ENCODE peak calls at places on chromosomes 4 and X, in ten cellular contexts. V, O, Q, L, U, W, H, R, B and C are unnamed samples.

GRCh38 chr4:188660796-188661195 is 521.6 kb downstream of the TRIML1 start:
- DNase-seq in U (no peak), Q (no peak), O (no peak), V (no peak), B (no peak), W (no peak), H (no peak), R (no peak), L (no peak), C (no peak)

GRCh38 chr4:42781325-42781724 is 111.2 kb upstream of the GRXCR1 start:
- DNase-seq in W (no peak), Q (no peak), L (no peak), H (no peak), R (no peak), V (no peak), O (no peak), U (no peak), B (no peak), C (no peak)

GRCh38 chr4:183323295-183323694 is 1.1 kb upstream of the CLDN24 start:
- DNase-seq in R (no peak), U (no peak), L (no peak), V (no peak), H (no peak), W (no peak), O (no peak), Q (no peak), B (no peak), C (no peak)

GRCh38 chr4:140069068-140069467 is 84.9 kb downstream of the MAML3 start:
- DNase-seq in R (peak; percentile 60), O (no peak), H (peak; percentile 26), Q (no peak), L (no peak), W (peak; percentile 73), V (no peak), B (peak; percentile 64), U (peak; percentile 15), C (peak; percentile 28)

GRCh38 chr4:3074846-3075651 is 568 bp downstream of the HTT start:
- DNase-seq in R (peak; percentile 74), U (peak; percentile 28), O (peak; percentile 88), V (peak; percentile 83), W (peak; percentile 57), L (peak; percentile 72), Q (peak; percentile 22), B (peak; percentile 54), H (peak; percentile 43), C (peak; percentile 40)

GRCh38 chr4:84530871-84531270 is 31.8 kb upstream of the NKX6-1 start:
- DNase-seq in H (no peak), O (no peak), B (no peak), R (peak; percentile 28), V (peak; percentile 0), L (no peak), Q (no peak), U (no peak), W (peak; percentile 19), C (no peak)

GRCh38 chr4:26093561-26093960 is 179.5 kb downstream of the SMIM20 start:
- DNase-seq in O (no peak), R (no peak), B (no peak), V (no peak), Q (no peak), H (no peak), W (no peak), L (no peak), U (no peak), C (no peak)

GRCh38 chr4:122500852-122501501 is 44.5 kb upstream of the IL2 start:
- DNase-seq in L (no peak), U (no peak), H (no peak), O (no peak), Q (no peak), R (peak; percentile 66), V (no peak), B (no peak), W (no peak), C (no peak)

GRCh38 chr4:6027392-6027791 is 9.2 kb upstream of the C4orf50 start:
- DNase-seq in Q (no peak), O (no peak), B (no peak), H (no peak), R (no peak), W (no peak), V (no peak), L (no peak), U (no peak), C (no peak)

GRCh38 chr4:15809058-15809457 is 30.9 kb downstream of the CD38 start:
- DNase-seq in B (no peak), V (no peak), H (no peak), O (no peak), W (no peak), L (no peak), U (no peak), Q (no peak), R (no peak), C (no peak)
- H3K4me1 ChIP-seq in B (no peaks in the 10 kb centered on the region), V (peaks cover 12% of the 10 kb centered on the region), H (peaks cover 23% of the 10 kb centered on the region), O (no peaks in the 10 kb centered on the region), W (no peaks in the 10 kb centered on the region), L (no peaks in the 10 kb centered on the region), U (no peaks in the 10 kb centered on the region), Q (no peaks in the 10 kb centered on the region), R (no peaks in the 10 kb centered on the region), C (peaks cover 5% of the 10 kb centered on the region)

GRCh38 chrX:29813174-29813573 is 402.2 kb upstream of the MAGEB2 start:
- DNase-seq in U (no peak), O (no peak), B (no peak), V (peak; percentile 7), R (no peak), W (no peak), H (no peak), Q (no peak), L (no peak), C (no peak)
- H3K4me3 ChIP-seq in U (no peak overlapping the region), O (no peak overlapping the region), B (no peak overlapping the region), V (no peak overlapping the region), R (no peak overlapping the region), W (no peak overlapping the region), H (no peak overlapping the region), Q (no peak overlapping the region), L (no peak overlapping the region), C (no peak overlapping the region)

DNA sequence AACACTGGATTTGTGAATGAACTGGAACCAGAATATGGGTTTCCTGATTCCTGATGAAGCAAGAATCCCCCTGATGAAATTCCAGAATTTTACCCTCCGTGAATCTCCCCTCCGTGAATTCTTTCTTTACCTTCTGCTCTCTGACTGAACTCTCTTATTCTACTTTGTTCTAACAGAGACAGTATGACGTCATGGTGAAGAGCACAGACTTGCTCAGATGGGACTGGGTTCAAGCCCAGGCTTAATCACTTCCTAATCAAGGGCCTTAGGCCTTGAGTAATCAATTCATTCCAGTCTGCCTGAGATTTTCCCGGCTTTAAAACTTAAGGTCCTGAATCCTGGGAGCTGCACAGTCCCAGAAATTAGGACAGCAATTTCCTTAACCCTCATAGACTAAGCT is 64.5 kb downstream of the IQCM start:
- DNase-seq in U (no peak), W (no peak), Q (no peak), L (no peak), V (no peak), B (no peak), R (no peak), O (no peak), H (no peak), C (no peak)
- TF ChIP-seq CTCF in U (no peak), W (no peak), Q (no peak), L (no peak), V (no peak), B (no peak), R (no peak), O (no peak), H (no peak), C (no peak)

DNA sequence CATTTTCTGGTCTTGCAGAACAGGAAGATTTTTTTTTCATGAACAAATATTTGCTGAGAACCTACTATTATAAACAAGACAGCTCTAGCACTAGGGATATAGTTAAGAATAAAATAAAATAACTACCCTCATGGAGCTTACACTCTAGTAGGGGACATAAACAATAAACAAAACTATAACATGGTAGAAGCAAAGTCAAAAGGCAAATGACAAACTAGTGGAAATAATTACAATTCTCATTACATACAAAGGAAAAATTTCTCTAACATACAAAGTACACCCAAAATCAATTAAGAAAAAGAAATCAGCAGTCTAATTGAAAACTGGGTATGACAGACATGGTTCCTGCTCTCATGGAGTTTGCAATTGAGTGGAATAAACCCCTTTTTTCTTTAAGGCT is 32.0 kb downstream of the VSIG4 start:
- DNase-seq in U (no peak), Q (no peak), V (no peak), O (no peak), H (no peak), L (no peak), B (no peak), R (no peak), W (no peak), C (no peak)
- H3K4me1 ChIP-seq in U (no peaks in the 10 kb centered on the region), Q (peaks cover 45% of the 10 kb centered on the region), V (no peaks in the 10 kb centered on the region), O (no peaks in the 10 kb centered on the region), H (no peaks in the 10 kb centered on the region), L (no peaks in the 10 kb centered on the region), B (no peaks in the 10 kb centered on the region), R (no peaks in the 10 kb centered on the region), W (no peaks in the 10 kb centered on the region), C (no peaks in the 10 kb centered on the region)

GRCh38 chrX:2781698-2782097 is 29.9 kb downstream of the XG start:
- DNase-seq in R (no peak), W (peak; percentile 2), B (no peak), L (no peak), V (no peak), U (no peak), Q (no peak), O (no peak), H (no peak), C (no peak)
- H3K4me3 ChIP-seq in R (no peak overlapping the region), W (no peak overlapping the region), B (no peak overlapping the region), L (no peak overlapping the region), V (no peak overlapping the region), U (no peak overlapping the region), Q (no peak overlapping the region), O (no peak overlapping the region), H (no peak overlapping the region), C (no peak overlapping the region)

DNA sequence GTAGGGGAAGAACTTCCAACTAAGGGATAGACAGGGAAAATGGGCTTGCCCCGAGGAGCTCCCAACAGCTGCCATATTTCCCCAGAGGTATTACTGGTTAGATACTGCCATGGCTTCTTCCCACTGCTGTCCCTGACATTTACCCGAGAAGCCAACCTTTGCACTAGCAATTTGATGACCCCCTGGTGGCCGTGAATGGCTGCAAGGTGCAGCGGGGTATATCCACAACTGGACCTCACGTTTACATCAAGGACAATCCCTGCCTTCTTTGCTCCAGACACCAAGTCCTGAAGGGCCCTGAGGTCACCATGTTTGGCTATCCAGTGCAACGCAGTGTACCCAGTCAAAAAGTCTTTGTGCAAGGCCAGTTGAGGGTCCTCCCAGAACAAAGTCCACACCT is 2.3 kb downstream of the SOWAHB start:
- DNase-seq in H (no peak), U (no peak), O (no peak), W (no peak), R (no peak), Q (no peak), V (no peak), B (no peak), L (no peak), C (no peak)
- TF ChIP-seq CTCF in H (no peak), U (no peak), O (peak; percentile 22), W (no peak), R (no peak), Q (no peak), V (no peak), B (no peak), L (no peak), C (no peak)

DNA sequence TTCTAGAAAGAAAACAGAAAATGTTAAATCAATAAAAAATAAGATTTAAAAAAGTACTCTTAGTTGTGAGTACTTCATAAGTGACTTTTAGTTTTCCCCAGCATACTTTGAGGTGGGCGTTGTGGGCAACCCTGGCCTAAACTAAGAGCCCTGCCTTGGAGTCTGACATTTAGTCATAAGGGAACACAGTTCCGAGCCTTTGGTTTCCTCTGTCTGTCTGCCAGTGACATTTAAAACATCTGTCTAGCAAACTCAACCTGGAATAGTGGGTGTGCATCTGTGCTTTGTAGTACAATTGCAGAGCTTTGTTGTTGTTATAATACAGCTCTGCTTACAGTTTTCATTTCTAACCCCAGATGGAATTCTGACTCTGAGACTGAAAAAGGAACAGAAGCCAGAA is 26.1 kb downstream of the TNIP3 start:
- DNase-seq in W (no peak), V (no peak), O (no peak), B (no peak), U (no peak), Q (peak; percentile 44), H (no peak), L (no peak), R (no peak), C (no peak)
- H3K4me1 ChIP-seq in W (peaks cover 5% of the 10 kb centered on the region), V (peaks cover 15% of the 10 kb centered on the region), O (no peaks in the 10 kb centered on the region), B (no peaks in the 10 kb centered on the region), U (no peaks in the 10 kb centered on the region), Q (peaks cover 35% of the 10 kb centered on the region), H (no peaks in the 10 kb centered on the region), L (no peaks in the 10 kb centered on the region), R (peaks cover 6% of the 10 kb centered on the region), C (no peaks in the 10 kb centered on the region)